ENCODE peak calls at places on chromosome 4, in six cellular contexts. One of them, this sample, is unnamed.

GRCh38 chr4:133584714-133585113 is 435.6 kb downstream of the PCDH10 start:
- DNase-seq in upper lobe of left lung: no peak
- DNase-seq in fibroblast of mammary gland: no peak
- DNase-seq in left ventricle myocardium inferior: no peak
- DNase-seq in cardiac fibroblast: no peak
- DNase-seq in fibroblast of pulmonary artery: no peak
- DNase-seq in this sample: no peak

GRCh38 chr4:52932586-52933482 is 70.7 kb downstream of the RASL11B start:
- DNase-seq in upper lobe of left lung: no peak
- DNase-seq in fibroblast of mammary gland: peak; percentile 68
- DNase-seq in left ventricle myocardium inferior: no peak
- DNase-seq in cardiac fibroblast: peak; percentile 60
- DNase-seq in fibroblast of pulmonary artery: peak; percentile 24
- DNase-seq in this sample: no peak

GRCh38 chr4:151195801-151196200 is 81.2 kb upstream of the PRSS48 start:
- DNase-seq in upper lobe of left lung: no peak
- DNase-seq in fibroblast of mammary gland: peak; percentile 85
- DNase-seq in left ventricle myocardium inferior: no peak
- DNase-seq in cardiac fibroblast: peak; percentile 91
- DNase-seq in fibroblast of pulmonary artery: peak; percentile 83
- DNase-seq in this sample: no peak

GRCh38 chr4:142435599-142436235 is 410.4 kb downstream of the INPP4B start:
- DNase-seq in upper lobe of left lung: no peak
- DNase-seq in fibroblast of mammary gland: no peak
- DNase-seq in left ventricle myocardium inferior: no peak
- DNase-seq in cardiac fibroblast: no peak
- DNase-seq in fibroblast of pulmonary artery: no peak
- DNase-seq in this sample: no peak

GRCh38 chr4:42371306-42372063 is 25.8 kb upstream of the SHISA3 start:
- DNase-seq in upper lobe of left lung: no peak
- DNase-seq in fibroblast of mammary gland: peak; percentile 68
- DNase-seq in left ventricle myocardium inferior: no peak
- DNase-seq in cardiac fibroblast: peak; percentile 83
- DNase-seq in fibroblast of pulmonary artery: peak; percentile 88
- DNase-seq in this sample: peak; percentile 7

GRCh38 chr4:92362002-92362401 is 58.2 kb downstream of the GRID2 start:
- DNase-seq in upper lobe of left lung: no peak
- DNase-seq in fibroblast of mammary gland: no peak
- DNase-seq in left ventricle myocardium inferior: no peak
- DNase-seq in cardiac fibroblast: no peak
- DNase-seq in fibroblast of pulmonary artery: no peak
- DNase-seq in this sample: no peak

GRCh38 chr4:186722856-186723206 is 825 bp downstream of the FAT1 start:
- DNase-seq in upper lobe of left lung: no peak
- DNase-seq in fibroblast of mammary gland: peak; percentile 32
- DNase-seq in left ventricle myocardium inferior: no peak
- DNase-seq in cardiac fibroblast: no peak
- DNase-seq in fibroblast of pulmonary artery: no peak
- DNase-seq in this sample: no peak

GRCh38 chr4:150139297-150139696 is 61.1 kb downstream of the DCLK2 start:
- DNase-seq in upper lobe of left lung: no peak
- DNase-seq in fibroblast of mammary gland: no peak
- DNase-seq in left ventricle myocardium inferior: no peak
- DNase-seq in cardiac fibroblast: no peak
- DNase-seq in fibroblast of pulmonary artery: no peak
- DNase-seq in this sample: no peak

GRCh38 chr4:119678761-119679160 is 50.2 kb upstream of the PDE5A start:
- DNase-seq in upper lobe of left lung: no peak
- DNase-seq in fibroblast of mammary gland: peak; percentile 48
- DNase-seq in left ventricle myocardium inferior: no peak
- DNase-seq in cardiac fibroblast: no peak
- DNase-seq in fibroblast of pulmonary artery: no peak
- DNase-seq in this sample: no peak

GRCh38 chr4:72340803-72341431 is 228.1 kb downstream of the ADAMTS3 start:
- DNase-seq in upper lobe of left lung: no peak
- DNase-seq in fibroblast of mammary gland: peak; percentile 30
- DNase-seq in left ventricle myocardium inferior: no peak
- DNase-seq in cardiac fibroblast: peak; percentile 6
- DNase-seq in fibroblast of pulmonary artery: no peak
- DNase-seq in this sample: no peak

GRCh38 chr4:84279678-84280077 is 219.4 kb downstream of the NKX6-1 start:
- DNase-seq in upper lobe of left lung: no peak
- DNase-seq in fibroblast of mammary gland: no peak
- DNase-seq in left ventricle myocardium inferior: no peak
- DNase-seq in cardiac fibroblast: no peak
- DNase-seq in fibroblast of pulmonary artery: no peak
- DNase-seq in this sample: no peak

GRCh38 chr4:7068883-7069282 is 1.0 kb upstream of the GRPEL1 start:
- DNase-seq in upper lobe of left lung: peak; percentile 82
- DNase-seq in fibroblast of mammary gland: no peak
- DNase-seq in left ventricle myocardium inferior: no peak
- DNase-seq in cardiac fibroblast: peak; percentile 19
- DNase-seq in fibroblast of pulmonary artery: no peak
- DNase-seq in this sample: no peak

GRCh38 chr4:170087163-170087700 is 2.5 kb downstream of the AADAT start:
- DNase-seq in upper lobe of left lung: no peak
- DNase-seq in fibroblast of mammary gland: peak; percentile 20
- DNase-seq in left ventricle myocardium inferior: no peak
- DNase-seq in cardiac fibroblast: peak; percentile 20
- DNase-seq in fibroblast of pulmonary artery: peak; percentile 52
- DNase-seq in this sample: no peak

GRCh38 chr4:52038109-52038912 is at the start of gene SGCB:
- DNase-seq in upper lobe of left lung: peak; percentile 95
- DNase-seq in fibroblast of mammary gland: peak; percentile 31
- DNase-seq in left ventricle myocardium inferior: peak; percentile 76
- DNase-seq in cardiac fibroblast: peak; percentile 43
- DNase-seq in fibroblast of pulmonary artery: peak; percentile 39
- DNase-seq in this sample: no peak

GRCh38 chr4:147312376-147313046 is 168.4 kb upstream of the EDNRA start:
- DNase-seq in upper lobe of left lung: no peak
- DNase-seq in fibroblast of mammary gland: peak; percentile 44
- DNase-seq in left ventricle myocardium inferior: no peak
- DNase-seq in cardiac fibroblast: no peak
- DNase-seq in fibroblast of pulmonary artery: peak; percentile 51
- DNase-seq in this sample: peak; percentile 28

GRCh38 chr4:34220601-34221000 is 2023.7 kb downstream of the ARAP2 start:
- DNase-seq in upper lobe of left lung: no peak
- DNase-seq in fibroblast of mammary gland: no peak
- DNase-seq in left ventricle myocardium inferior: no peak
- DNase-seq in cardiac fibroblast: peak; percentile 44
- DNase-seq in fibroblast of pulmonary artery: peak; percentile 73
- DNase-seq in this sample: no peak

GRCh38 chr4:168713193-168713592 is 216.3 kb downstream of the PALLD start:
- DNase-seq in upper lobe of left lung: no peak
- DNase-seq in fibroblast of mammary gland: no peak
- DNase-seq in left ventricle myocardium inferior: no peak
- DNase-seq in cardiac fibroblast: no peak
- DNase-seq in fibroblast of pulmonary artery: no peak
- DNase-seq in this sample: no peak

GRCh38 chr4:76993787-76994641 is 44.5 kb downstream of the SEPTIN11 start:
- DNase-seq in upper lobe of left lung: no peak
- DNase-seq in fibroblast of mammary gland: no peak
- DNase-seq in left ventricle myocardium inferior: no peak
- DNase-seq in cardiac fibroblast: no peak
- DNase-seq in fibroblast of pulmonary artery: no peak
- DNase-seq in this sample: no peak
- H3K4me3 ChIP-seq in upper lobe of left lung: no peak overlapping the region
- H3K4me3 ChIP-seq in fibroblast of mammary gland: no peak overlapping the region
- H3K4me3 ChIP-seq in left ventricle myocardium inferior: no peak overlapping the region
- H3K4me3 ChIP-seq in cardiac fibroblast: no peak overlapping the region
- H3K4me3 ChIP-seq in fibroblast of pulmonary artery: no peak overlapping the region
- H3K4me3 ChIP-seq in this sample: no peak overlapping the region

GRCh38 chr4:173529505-173530325 is at the start of gene HAND2:
- DNase-seq in upper lobe of left lung: peak; percentile 76
- DNase-seq in fibroblast of mammary gland: peak; percentile 90
- DNase-seq in left ventricle myocardium inferior: peak; percentile 84
- DNase-seq in cardiac fibroblast: peak; percentile 84
- DNase-seq in fibroblast of pulmonary artery: peak; percentile 90
- DNase-seq in this sample: no peak

GRCh38 chr4:173528378-173529321 is 1.4 kb downstream of the HAND2 start:
- DNase-seq in upper lobe of left lung: peak; percentile 69
- DNase-seq in fibroblast of mammary gland: peak; percentile 56
- DNase-seq in left ventricle myocardium inferior: peak; percentile 36
- DNase-seq in cardiac fibroblast: peak; percentile 50
- DNase-seq in fibroblast of pulmonary artery: peak; percentile 65
- DNase-seq in this sample: no peak

GRCh38 chr4:173532725-173533511 is 2.9 kb upstream of the HAND2 start:
- DNase-seq in upper lobe of left lung: no peak
- DNase-seq in fibroblast of mammary gland: no peak
- DNase-seq in left ventricle myocardium inferior: no peak
- DNase-seq in cardiac fibroblast: no peak
- DNase-seq in fibroblast of pulmonary artery: no peak
- DNase-seq in this sample: no peak

GRCh38 chr4:173531085-173531965 is 1.3 kb upstream of the HAND2 start:
- DNase-seq in upper lobe of left lung: peak; percentile 70
- DNase-seq in fibroblast of mammary gland: no peak
- DNase-seq in left ventricle myocardium inferior: peak; percentile 62
- DNase-seq in cardiac fibroblast: no peak
- DNase-seq in fibroblast of pulmonary artery: peak; percentile 41
- DNase-seq in this sample: no peak

DNA sequence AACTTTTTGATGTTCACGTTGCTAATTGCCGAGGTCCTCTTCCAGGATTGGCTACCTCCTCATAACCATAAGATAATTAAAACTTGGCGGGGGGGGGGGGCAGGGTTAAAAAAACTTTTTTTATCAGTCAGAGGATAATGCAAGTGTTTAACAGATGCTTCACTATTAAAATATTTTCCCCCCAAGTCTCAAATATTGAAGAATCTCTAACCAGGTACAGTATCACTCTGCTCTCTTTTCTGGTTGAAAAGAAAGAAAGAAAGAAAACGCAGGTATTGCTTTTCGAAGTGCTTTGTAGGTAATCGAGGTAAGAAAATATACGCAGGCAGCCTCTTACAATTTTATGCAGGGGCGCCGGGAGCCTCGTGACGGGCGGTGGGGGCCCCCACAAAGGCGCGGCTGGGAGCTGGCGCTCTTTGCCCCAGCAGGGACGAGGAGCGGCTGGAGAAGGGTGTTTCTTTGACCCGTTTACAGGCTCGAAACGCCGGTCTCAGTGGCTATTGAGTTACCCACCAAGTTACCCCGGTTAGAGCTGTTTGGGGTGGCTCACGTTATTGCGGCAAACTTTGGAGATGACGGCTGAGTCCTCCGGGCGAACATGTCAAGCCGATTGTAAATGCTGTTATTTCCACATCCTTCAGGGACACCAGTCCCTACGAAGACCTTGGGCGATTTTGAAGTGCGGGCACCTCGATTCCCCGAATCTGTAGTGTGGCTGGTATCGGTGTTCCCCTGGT is 465 bp upstream of the HAND2 start:
- DNase-seq in upper lobe of left lung: peak; percentile 42
- DNase-seq in fibroblast of mammary gland: peak; percentile 17
- DNase-seq in left ventricle myocardium inferior: no peak
- DNase-seq in cardiac fibroblast: no peak
- DNase-seq in fibroblast of pulmonary artery: peak; percentile 48
- DNase-seq in this sample: no peak
- H3K4me3 ChIP-seq in upper lobe of left lung: peak overlapping the region; percentile 25
- H3K4me3 ChIP-seq in fibroblast of mammary gland: peak overlapping the region; percentile 83
- H3K4me3 ChIP-seq in left ventricle myocardium inferior: peak overlapping the region; percentile 84
- H3K4me3 ChIP-seq in cardiac fibroblast: peak overlapping the region; percentile 70
- H3K4me3 ChIP-seq in fibroblast of pulmonary artery: peak overlapping the region; percentile 89
- H3K4me3 ChIP-seq in this sample: peak overlapping the region; percentile 69

GRCh38 chr4:41141910-41142309 is 72.4 kb downstream of the APBB2 start:
- DNase-seq in upper lobe of left lung: no peak
- DNase-seq in fibroblast of mammary gland: peak; percentile 98
- DNase-seq in left ventricle myocardium inferior: no peak
- DNase-seq in cardiac fibroblast: peak; percentile 97
- DNase-seq in fibroblast of pulmonary artery: peak; percentile 89
- DNase-seq in this sample: no peak

GRCh38 chr4:41142946-41143720 is 71.2 kb downstream of the APBB2 start:
- DNase-seq in upper lobe of left lung: no peak
- DNase-seq in fibroblast of mammary gland: peak; percentile 96
- DNase-seq in left ventricle myocardium inferior: peak; percentile 28
- DNase-seq in cardiac fibroblast: peak; percentile 97
- DNase-seq in fibroblast of pulmonary artery: peak; percentile 96
- DNase-seq in this sample: peak; percentile 85

GRCh38 chr4:41143721-41144379 is 70.5 kb downstream of the APBB2 start:
- DNase-seq in upper lobe of left lung: no peak
- DNase-seq in fibroblast of mammary gland: peak; percentile 52
- DNase-seq in left ventricle myocardium inferior: no peak
- DNase-seq in cardiac fibroblast: peak; percentile 64
- DNase-seq in fibroblast of pulmonary artery: peak; percentile 42
- DNase-seq in this sample: no peak

GRCh38 chr4:41140410-41140809 is 73.9 kb downstream of the APBB2 start:
- DNase-seq in upper lobe of left lung: no peak
- DNase-seq in fibroblast of mammary gland: no peak
- DNase-seq in left ventricle myocardium inferior: no peak
- DNase-seq in cardiac fibroblast: no peak
- DNase-seq in fibroblast of pulmonary artery: no peak
- DNase-seq in this sample: no peak

DNA sequence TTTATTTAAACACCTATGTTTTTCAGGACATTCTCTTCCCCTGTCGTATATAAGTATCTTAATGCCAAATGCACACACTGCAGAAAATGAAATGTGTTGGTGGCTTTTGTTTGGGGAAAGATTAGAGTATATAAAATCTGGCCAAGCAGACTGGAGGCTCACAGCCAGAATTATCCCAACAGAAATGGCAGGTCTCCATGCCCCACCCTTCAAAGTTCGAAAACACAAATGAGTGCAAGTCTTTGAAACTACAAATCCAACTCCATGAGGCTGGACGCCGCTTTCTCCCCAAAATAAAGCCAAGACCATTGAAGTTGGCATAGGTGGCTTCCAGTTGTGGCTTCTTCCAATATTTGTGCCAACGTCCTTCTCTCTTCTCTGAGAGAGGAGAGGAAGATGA is 72.0 kb downstream of the APBB2 start:
- DNase-seq in upper lobe of left lung: no peak
- DNase-seq in fibroblast of mammary gland: no peak
- DNase-seq in left ventricle myocardium inferior: peak; percentile 39
- DNase-seq in cardiac fibroblast: no peak
- DNase-seq in fibroblast of pulmonary artery: no peak
- DNase-seq in this sample: no peak
- H3K4me3 ChIP-seq in upper lobe of left lung: no peak overlapping the region
- H3K4me3 ChIP-seq in fibroblast of mammary gland: no peak overlapping the region
- H3K4me3 ChIP-seq in left ventricle myocardium inferior: no peak overlapping the region
- H3K4me3 ChIP-seq in cardiac fibroblast: no peak overlapping the region
- H3K4me3 ChIP-seq in fibroblast of pulmonary artery: no peak overlapping the region
- H3K4me3 ChIP-seq in this sample: no peak overlapping the region

DNA sequence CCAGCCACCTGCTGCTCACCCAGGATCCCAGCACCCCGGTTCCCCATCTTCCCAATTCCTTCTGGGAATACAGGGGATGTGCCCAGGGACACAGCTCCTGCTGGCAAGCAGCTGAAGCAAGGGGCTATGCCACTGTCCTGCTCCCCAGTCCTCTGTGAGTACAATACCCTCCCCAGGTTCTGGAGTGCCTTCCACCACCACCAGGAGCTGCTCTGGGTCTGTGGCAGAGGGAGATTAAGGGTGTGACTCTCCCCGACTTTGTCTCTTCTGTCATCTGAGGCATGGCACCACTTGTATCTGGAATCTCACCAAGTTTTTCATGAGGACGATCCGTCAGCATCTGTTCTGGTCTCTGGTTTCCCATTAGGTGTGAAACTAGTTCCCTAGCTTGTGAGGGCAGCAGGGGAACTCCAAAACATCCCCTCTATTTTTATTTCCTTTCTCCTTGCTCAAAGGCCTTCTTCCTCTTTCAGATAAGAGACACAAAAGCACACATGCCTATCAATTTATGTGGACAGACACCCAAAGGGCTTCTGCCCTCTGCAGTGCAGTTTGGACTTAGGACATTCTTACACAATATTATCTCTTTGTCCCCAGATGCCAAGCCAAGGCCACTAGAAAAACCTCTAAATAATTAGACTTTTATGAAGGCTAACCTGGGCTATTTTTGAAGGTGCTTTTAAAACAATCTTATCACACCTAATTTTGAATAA is 26.8 kb downstream of the MGST2 start:
- DNase-seq in upper lobe of left lung: no peak
- DNase-seq in fibroblast of mammary gland: no peak
- DNase-seq in left ventricle myocardium inferior: no peak
- DNase-seq in cardiac fibroblast: no peak
- DNase-seq in fibroblast of pulmonary artery: no peak
- DNase-seq in this sample: no peak
- H3K4me3 ChIP-seq in upper lobe of left lung: no peak overlapping the region
- H3K4me3 ChIP-seq in fibroblast of mammary gland: no peak overlapping the region
- H3K4me3 ChIP-seq in left ventricle myocardium inferior: no peak overlapping the region
- H3K4me3 ChIP-seq in cardiac fibroblast: no peak overlapping the region
- H3K4me3 ChIP-seq in fibroblast of pulmonary artery: no peak overlapping the region
- H3K4me3 ChIP-seq in this sample: no peak overlapping the region

This sample was measured in AG04449.